ENCODE peak calls at places on chromosomes 12 and 14, in six cellular contexts. One of them, this sample, is unnamed.

GRCh38 chr12:79634957-79635471 is 55.8 kb downstream of the PAWR start:
- DNase-seq in Peyer's patch: no peak
- DNase-seq in heart right ventricle: no peak
- DNase-seq in aorta: no peak
- DNase-seq in mesenchymal stem cell: peak; percentile 7
- DNase-seq in CD8-positive, alpha-beta T cell: no peak
- DNase-seq in this sample: no peak

GRCh38 chr14:94124582-94125377 is 4.6 kb downstream of the IFI27L2 start:
- DNase-seq in mesenchymal stem cell: no peak
- DNase-seq in aorta: no peak
- DNase-seq in heart right ventricle: no peak
- DNase-seq in Peyer's patch: peak; percentile 23
- DNase-seq in CD8-positive, alpha-beta T cell: no peak
- DNase-seq in this sample: no peak

GRCh38 chr12:98154850-98155249 is 360.5 kb upstream of the TMPO start:
- DNase-seq in aorta: no peak
- DNase-seq in CD8-positive, alpha-beta T cell: no peak
- DNase-seq in mesenchymal stem cell: no peak
- DNase-seq in heart right ventricle: no peak
- DNase-seq in Peyer's patch: no peak
- DNase-seq in this sample: no peak

GRCh38 chr12:124551268-124552144 is 15.9 kb downstream of the NCOR2 start:
- DNase-seq in mesenchymal stem cell: peak; percentile 68
- DNase-seq in aorta: peak; percentile 87
- DNase-seq in heart right ventricle: peak; percentile 66
- DNase-seq in CD8-positive, alpha-beta T cell: no peak
- DNase-seq in Peyer's patch: peak; percentile 69
- DNase-seq in this sample: peak; percentile 88

GRCh38 chr14:78399316-78399889 is 229.2 kb downstream of the NRXN3 start:
- DNase-seq in mesenchymal stem cell: no peak
- DNase-seq in Peyer's patch: no peak
- DNase-seq in aorta: no peak
- DNase-seq in CD8-positive, alpha-beta T cell: no peak
- DNase-seq in heart right ventricle: no peak
- DNase-seq in this sample: no peak

GRCh38 chr14:50047274-50047676 is 69.1 kb downstream of the VCPKMT start:
- DNase-seq in mesenchymal stem cell: no peak
- DNase-seq in CD8-positive, alpha-beta T cell: no peak
- DNase-seq in Peyer's patch: peak; percentile 79
- DNase-seq in heart right ventricle: no peak
- DNase-seq in aorta: no peak
- DNase-seq in this sample: no peak

GRCh38 chr12:133107121-133107520 is 23.0 kb downstream of the ZNF891 start:
- DNase-seq in CD8-positive, alpha-beta T cell: no peak
- DNase-seq in mesenchymal stem cell: no peak
- DNase-seq in heart right ventricle: no peak
- DNase-seq in aorta: no peak
- DNase-seq in Peyer's patch: no peak
- DNase-seq in this sample: no peak

GRCh38 chr14:71415404-71415690 is 508.1 kb downstream of the PCNX1 start:
- DNase-seq in Peyer's patch: no peak
- DNase-seq in aorta: no peak
- DNase-seq in heart right ventricle: no peak
- DNase-seq in mesenchymal stem cell: peak; percentile 43
- DNase-seq in CD8-positive, alpha-beta T cell: no peak
- DNase-seq in this sample: no peak

GRCh38 chr12:82873951-82874350 is 187.2 kb downstream of the TMTC2 start:
- DNase-seq in CD8-positive, alpha-beta T cell: no peak
- DNase-seq in Peyer's patch: no peak
- DNase-seq in mesenchymal stem cell: no peak
- DNase-seq in aorta: no peak
- DNase-seq in heart right ventricle: no peak
- DNase-seq in this sample: no peak

GRCh38 chr12:53603804-53604203 is 22.4 kb downstream of the ATF7 start:
- DNase-seq in mesenchymal stem cell: no peak
- DNase-seq in CD8-positive, alpha-beta T cell: no peak
- DNase-seq in aorta: no peak
- DNase-seq in Peyer's patch: no peak
- DNase-seq in heart right ventricle: no peak
- DNase-seq in this sample: no peak

GRCh38 chr14:47389520-47389919 is 285.9 kb downstream of the MDGA2 start:
- DNase-seq in heart right ventricle: no peak
- DNase-seq in mesenchymal stem cell: no peak
- DNase-seq in aorta: no peak
- DNase-seq in Peyer's patch: no peak
- DNase-seq in CD8-positive, alpha-beta T cell: no peak
- DNase-seq in this sample: no peak

GRCh38 chr14:62125793-62126192 is 363.6 kb downstream of the SNAPC1 start:
- DNase-seq in aorta: no peak
- DNase-seq in heart right ventricle: no peak
- DNase-seq in Peyer's patch: no peak
- DNase-seq in mesenchymal stem cell: no peak
- DNase-seq in CD8-positive, alpha-beta T cell: no peak
- DNase-seq in this sample: no peak

GRCh38 chr12:106080111-106080732 is 58.5 kb downstream of the NUAK1 start:
- DNase-seq in mesenchymal stem cell: peak; percentile 74
- DNase-seq in heart right ventricle: no peak
- DNase-seq in aorta: no peak
- DNase-seq in CD8-positive, alpha-beta T cell: no peak
- DNase-seq in Peyer's patch: no peak
- DNase-seq in this sample: no peak

GRCh38 chr14:104252256-104253215 is 114.1 kb downstream of the KIF26A start:
- DNase-seq in Peyer's patch: peak; percentile 27
- DNase-seq in aorta: no peak
- DNase-seq in mesenchymal stem cell: no peak
- DNase-seq in CD8-positive, alpha-beta T cell: no peak
- DNase-seq in heart right ventricle: no peak
- DNase-seq in this sample: no peak

GRCh38 chr12:12510141-12510540 is 52.5 kb downstream of the DUSP16 start:
- DNase-seq in Peyer's patch: no peak
- DNase-seq in heart right ventricle: no peak
- DNase-seq in CD8-positive, alpha-beta T cell: no peak
- DNase-seq in mesenchymal stem cell: peak; percentile 67
- DNase-seq in aorta: no peak
- DNase-seq in this sample: no peak

GRCh38 chr14:24108336-24108874 is 6.2 kb upstream of the DCAF11 start:
- DNase-seq in heart right ventricle: no peak
- DNase-seq in aorta: no peak
- DNase-seq in Peyer's patch: no peak
- DNase-seq in CD8-positive, alpha-beta T cell: no peak
- DNase-seq in mesenchymal stem cell: no peak
- DNase-seq in this sample: no peak

GRCh38 chr12:49777800-49778748 is 36.7 kb downstream of the TMBIM6 start:
- DNase-seq in aorta: no peak
- DNase-seq in heart right ventricle: peak; percentile 58
- DNase-seq in CD8-positive, alpha-beta T cell: peak; percentile 74
- DNase-seq in mesenchymal stem cell: peak; percentile 44
- DNase-seq in Peyer's patch: peak; percentile 89
- DNase-seq in this sample: peak; percentile 73

GRCh38 chr12:118625050-118625675 is 248.8 kb downstream of the SUDS3 start:
- DNase-seq in heart right ventricle: no peak
- DNase-seq in mesenchymal stem cell: no peak
- DNase-seq in aorta: no peak
- DNase-seq in Peyer's patch: no peak
- DNase-seq in CD8-positive, alpha-beta T cell: no peak
- DNase-seq in this sample: no peak

GRCh38 chr12:110906985-110907384 is 13.4 kb downstream of the MYL2 start:
- DNase-seq in mesenchymal stem cell: no peak
- DNase-seq in heart right ventricle: no peak
- DNase-seq in CD8-positive, alpha-beta T cell: no peak
- DNase-seq in Peyer's patch: no peak
- DNase-seq in aorta: no peak
- DNase-seq in this sample: no peak

GRCh38 chr14:99077076-99077843 is 194.7 kb downstream of the BCL11B start:
- DNase-seq in heart right ventricle: no peak
- DNase-seq in aorta: no peak
- DNase-seq in CD8-positive, alpha-beta T cell: no peak
- DNase-seq in mesenchymal stem cell: no peak
- DNase-seq in Peyer's patch: no peak
- DNase-seq in this sample: no peak

GRCh38 chr12:75754141-75754540 is 242.7 kb upstream of the KRR1 start:
- DNase-seq in aorta: no peak
- DNase-seq in Peyer's patch: no peak
- DNase-seq in CD8-positive, alpha-beta T cell: no peak
- DNase-seq in heart right ventricle: no peak
- DNase-seq in mesenchymal stem cell: no peak
- DNase-seq in this sample: no peak

GRCh38 chr12:75756771-75757170 is 245.4 kb upstream of the KRR1 start:
- DNase-seq in heart right ventricle: no peak
- DNase-seq in mesenchymal stem cell: no peak
- DNase-seq in Peyer's patch: no peak
- DNase-seq in CD8-positive, alpha-beta T cell: no peak
- DNase-seq in aorta: no peak
- DNase-seq in this sample: no peak

GRCh38 chr12:75759196-75759595 is 247.8 kb upstream of the KRR1 start:
- DNase-seq in CD8-positive, alpha-beta T cell: no peak
- DNase-seq in mesenchymal stem cell: no peak
- DNase-seq in heart right ventricle: no peak
- DNase-seq in aorta: no peak
- DNase-seq in Peyer's patch: no peak
- DNase-seq in this sample: no peak

GRCh38 chr12:75754698-75755097 is 243.3 kb upstream of the KRR1 start:
- DNase-seq in CD8-positive, alpha-beta T cell: no peak
- DNase-seq in Peyer's patch: no peak
- DNase-seq in aorta: no peak
- DNase-seq in heart right ventricle: no peak
- DNase-seq in mesenchymal stem cell: no peak
- DNase-seq in this sample: no peak

DNA sequence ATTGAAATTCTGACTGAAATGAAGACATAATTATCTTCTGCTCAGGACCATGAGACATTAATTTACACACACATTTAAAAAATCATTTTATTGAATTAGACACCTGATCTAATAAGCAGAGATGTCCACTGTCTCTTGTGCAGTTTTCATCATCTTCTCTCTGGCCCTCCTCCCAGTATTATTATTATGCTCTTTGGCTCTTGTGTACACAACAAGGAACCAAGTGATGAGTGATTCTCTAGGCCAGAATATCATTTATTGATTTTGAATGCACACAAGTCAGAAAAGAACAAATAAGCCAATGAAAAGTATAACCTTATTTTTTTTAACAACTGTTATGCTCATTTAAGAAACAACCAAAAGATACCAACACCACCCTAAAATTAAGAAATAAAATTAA is 244.7 kb upstream of the KRR1 start:
- DNase-seq in Peyer's patch: no peak
- DNase-seq in aorta: no peak
- DNase-seq in heart right ventricle: no peak
- DNase-seq in mesenchymal stem cell: no peak
- DNase-seq in CD8-positive, alpha-beta T cell: no peak
- DNase-seq in this sample: no peak
- H3K4me1 ChIP-seq in Peyer's patch: no peaks in the 10 kb centered on the region
- H3K4me1 ChIP-seq in aorta: peaks cover 5% of the 10 kb centered on the region
- H3K4me1 ChIP-seq in heart right ventricle: no peaks in the 10 kb centered on the region
- H3K4me1 ChIP-seq in mesenchymal stem cell: no peaks in the 10 kb centered on the region
- H3K4me1 ChIP-seq in CD8-positive, alpha-beta T cell: no peaks in the 10 kb centered on the region
- H3K4me1 ChIP-seq in this sample: no peaks in the 10 kb centered on the region

GRCh38 chr14:63513756-63514155 is 29.4 kb downstream of the PPP2R5E start:
- DNase-seq in mesenchymal stem cell: no peak
- DNase-seq in aorta: no peak
- DNase-seq in CD8-positive, alpha-beta T cell: no peak
- DNase-seq in Peyer's patch: no peak
- DNase-seq in heart right ventricle: no peak
- DNase-seq in this sample: no peak

GRCh38 chr14:63515240-63515639 is 27.9 kb downstream of the PPP2R5E start:
- DNase-seq in heart right ventricle: no peak
- DNase-seq in Peyer's patch: no peak
- DNase-seq in aorta: no peak
- DNase-seq in CD8-positive, alpha-beta T cell: no peak
- DNase-seq in mesenchymal stem cell: no peak
- DNase-seq in this sample: no peak

GRCh38 chr14:63512861-63513260 is 30.3 kb downstream of the PPP2R5E start:
- DNase-seq in Peyer's patch: no peak
- DNase-seq in aorta: no peak
- DNase-seq in CD8-positive, alpha-beta T cell: no peak
- DNase-seq in mesenchymal stem cell: no peak
- DNase-seq in heart right ventricle: no peak
- DNase-seq in this sample: no peak

GRCh38 chr14:63508033-63508432 is 35.1 kb downstream of the PPP2R5E start:
- DNase-seq in heart right ventricle: no peak
- DNase-seq in Peyer's patch: no peak
- DNase-seq in mesenchymal stem cell: no peak
- DNase-seq in CD8-positive, alpha-beta T cell: peak; percentile 48
- DNase-seq in aorta: no peak
- DNase-seq in this sample: no peak

GRCh38 chr14:63510538-63510937 is 32.6 kb downstream of the PPP2R5E start:
- DNase-seq in CD8-positive, alpha-beta T cell: peak; percentile 36
- DNase-seq in aorta: no peak
- DNase-seq in heart right ventricle: no peak
- DNase-seq in mesenchymal stem cell: peak; percentile 75
- DNase-seq in Peyer's patch: no peak
- DNase-seq in this sample: no peak
- H3K4me1 ChIP-seq in CD8-positive, alpha-beta T cell: peaks cover 41% of the 10 kb centered on the region
- H3K4me1 ChIP-seq in aorta: peaks cover 2% of the 10 kb centered on the region
- H3K4me1 ChIP-seq in heart right ventricle: peaks cover 7% of the 10 kb centered on the region
- H3K4me1 ChIP-seq in mesenchymal stem cell: peaks cover 8% of the 10 kb centered on the region
- H3K4me1 ChIP-seq in Peyer's patch: no peaks in the 10 kb centered on the region
- H3K4me1 ChIP-seq in this sample: peaks cover 27% of the 10 kb centered on the region

DNA sequence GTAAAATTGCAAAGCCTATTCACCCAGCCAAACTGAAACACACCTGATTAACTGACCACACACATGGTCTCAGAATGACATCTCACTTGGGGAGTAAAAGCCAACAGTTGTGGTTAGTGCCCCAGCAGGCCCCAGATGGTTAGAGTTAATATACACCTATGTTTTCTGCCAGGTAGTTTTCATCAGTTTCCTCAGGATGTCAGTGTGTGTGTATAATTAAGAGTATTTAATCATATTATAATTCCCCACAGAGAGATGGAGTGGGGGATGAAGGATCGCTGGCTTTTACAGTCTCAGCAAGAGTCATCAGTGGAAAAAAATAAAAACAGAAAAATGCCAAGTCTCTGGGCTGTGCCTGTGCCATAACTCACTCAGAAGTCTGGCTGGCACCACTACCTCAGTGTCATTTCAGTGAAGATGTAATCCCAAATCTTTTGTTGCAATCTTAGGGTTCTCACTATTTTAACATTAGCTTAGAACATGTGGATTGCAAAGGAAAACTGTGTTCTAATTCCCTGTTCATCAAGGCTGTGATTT is 412.5 kb downstream of the ZFP36L1 start:
- DNase-seq in mesenchymal stem cell: no peak
- DNase-seq in Peyer's patch: no peak
- DNase-seq in CD8-positive, alpha-beta T cell: no peak
- DNase-seq in aorta: no peak
- DNase-seq in heart right ventricle: no peak
- DNase-seq in this sample: no peak
- H3K4me1 ChIP-seq in mesenchymal stem cell: peaks cover 1% of the 10 kb centered on the region
- H3K4me1 ChIP-seq in Peyer's patch: no peaks in the 10 kb centered on the region
- H3K4me1 ChIP-seq in CD8-positive, alpha-beta T cell: peaks cover 45% of the 10 kb centered on the region
- H3K4me1 ChIP-seq in aorta: peaks cover 4% of the 10 kb centered on the region
- H3K4me1 ChIP-seq in heart right ventricle: peaks cover 24% of the 10 kb centered on the region
- H3K4me1 ChIP-seq in this sample: peaks cover 63% of the 10 kb centered on the region

DNA sequence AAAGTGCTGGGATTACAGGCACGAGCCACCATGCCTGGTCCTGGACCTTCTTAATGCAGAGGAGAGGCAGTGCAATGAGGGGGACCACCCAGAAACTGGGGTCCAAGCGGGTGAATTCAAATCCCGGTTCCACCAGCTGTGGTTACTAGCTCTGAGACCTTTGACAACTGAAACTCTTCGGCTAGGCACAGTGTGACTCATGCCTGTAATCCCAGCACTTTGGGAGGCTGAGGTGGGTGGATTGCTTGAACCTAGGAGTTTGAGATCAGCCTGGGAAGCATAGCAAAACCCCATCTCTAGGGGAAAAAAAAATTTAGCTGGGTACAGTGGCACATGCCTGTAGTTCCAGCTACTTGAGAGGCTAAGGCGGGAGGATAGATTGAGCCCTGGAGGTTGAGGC is 5.0 kb upstream of the CD4 start:
- DNase-seq in Peyer's patch: no peak
- DNase-seq in aorta: no peak
- DNase-seq in mesenchymal stem cell: no peak
- DNase-seq in CD8-positive, alpha-beta T cell: no peak
- DNase-seq in heart right ventricle: no peak
- DNase-seq in this sample: no peak
- H3K4me1 ChIP-seq in Peyer's patch: no peaks in the 10 kb centered on the region
- H3K4me1 ChIP-seq in aorta: no peaks in the 10 kb centered on the region
- H3K4me1 ChIP-seq in mesenchymal stem cell: no peaks in the 10 kb centered on the region
- H3K4me1 ChIP-seq in CD8-positive, alpha-beta T cell: peaks cover 15% of the 10 kb centered on the region
- H3K4me1 ChIP-seq in heart right ventricle: no peaks in the 10 kb centered on the region
- H3K4me1 ChIP-seq in this sample: peaks cover 19% of the 10 kb centered on the region

This sample was measured in lower lobe of right lung.